ENCODE peak calls at places on chromosomes 12 and 14, in four cellular contexts. One of them, this sample, is unnamed.

GRCh38 chr12:2341871-2342270 is 289.1 kb downstream of the CACNA1C start:
- DNase-seq in NCI-H1694 treated with DMSO at 0.1 percent for 48 hours: no peak
- DNase-seq in neural progenitor cell: no peak
- DNase-seq in colonic mucosa: no peak
- DNase-seq in this sample: no peak

GRCh38 chr14:86838363-86838762 is 1154.6 kb downstream of the GALC start:
- DNase-seq in colonic mucosa: no peak
- DNase-seq in NCI-H1694 treated with DMSO at 0.1 percent for 48 hours: no peak
- DNase-seq in neural progenitor cell: no peak
- DNase-seq in this sample: no peak

GRCh38 chr12:94171595-94171930 is 23.2 kb downstream of the PLXNC1 start:
- DNase-seq in colonic mucosa: no peak
- DNase-seq in neural progenitor cell: no peak
- DNase-seq in NCI-H1694 treated with DMSO at 0.1 percent for 48 hours: no peak
- DNase-seq in this sample: no peak

GRCh38 chr14:75875958-75876357 is 105.8 kb downstream of the TGFB3 start:
- DNase-seq in neural progenitor cell: no peak
- DNase-seq in NCI-H1694 treated with DMSO at 0.1 percent for 48 hours: no peak
- DNase-seq in colonic mucosa: no peak
- DNase-seq in this sample: no peak

GRCh38 chr12:98578821-98579220 is 14.7 kb upstream of the SLC25A3 start:
- DNase-seq in neural progenitor cell: no peak
- DNase-seq in colonic mucosa: peak
- DNase-seq in NCI-H1694 treated with DMSO at 0.1 percent for 48 hours: no peak
- DNase-seq in this sample: peak

GRCh38 chr14:61841145-61841544 is 78.9 kb downstream of the SNAPC1 start:
- DNase-seq in NCI-H1694 treated with DMSO at 0.1 percent for 48 hours: peak
- DNase-seq in neural progenitor cell: no peak
- DNase-seq in colonic mucosa: no peak
- DNase-seq in this sample: peak

GRCh38 chr12:69243099-69244084 is 4.0 kb downstream of the CPSF6 start:
- DNase-seq in neural progenitor cell: no peak
- DNase-seq in colonic mucosa: no peak
- DNase-seq in NCI-H1694 treated with DMSO at 0.1 percent for 48 hours: no peak
- DNase-seq in this sample: no peak

GRCh38 chr14:59090572-59090971 is 97.9 kb upstream of the DAAM1 start:
- DNase-seq in NCI-H1694 treated with DMSO at 0.1 percent for 48 hours: no peak
- DNase-seq in colonic mucosa: no peak
- DNase-seq in neural progenitor cell: no peak
- DNase-seq in this sample: no peak

GRCh38 chr14:100529561-100530031 is 57.6 kb downstream of the BEGAIN start:
- DNase-seq in colonic mucosa: peak
- DNase-seq in NCI-H1694 treated with DMSO at 0.1 percent for 48 hours: no peak
- DNase-seq in neural progenitor cell: no peak
- DNase-seq in this sample: peak

GRCh38 chr12:29157486-29157946 is 8.4 kb downstream of the FAR2 start:
- DNase-seq in colonic mucosa: no peak
- DNase-seq in NCI-H1694 treated with DMSO at 0.1 percent for 48 hours: no peak
- DNase-seq in neural progenitor cell: no peak
- DNase-seq in this sample: no peak

GRCh38 chr12:5783274-5783920 is 161.7 kb downstream of the ANO2 start:
- DNase-seq in NCI-H1694 treated with DMSO at 0.1 percent for 48 hours: no peak
- DNase-seq in colonic mucosa: no peak
- DNase-seq in neural progenitor cell: no peak
- DNase-seq in this sample: peak

GRCh38 chr12:21655594-21655993 is 2.0 kb downstream of the LDHB start:
- DNase-seq in colonic mucosa: no peak
- DNase-seq in neural progenitor cell: no peak
- DNase-seq in NCI-H1694 treated with DMSO at 0.1 percent for 48 hours: no peak
- DNase-seq in this sample: no peak

GRCh38 chr12:63948211-63948610 is 103.7 kb downstream of the SRGAP1 start:
- DNase-seq in NCI-H1694 treated with DMSO at 0.1 percent for 48 hours: no peak
- DNase-seq in neural progenitor cell: no peak
- DNase-seq in colonic mucosa: no peak
- DNase-seq in this sample: no peak

GRCh38 chr12:9760699-9761406 is at the start of gene CD69:
- DNase-seq in NCI-H1694 treated with DMSO at 0.1 percent for 48 hours: no peak
- DNase-seq in colonic mucosa: peak
- DNase-seq in neural progenitor cell: peak
- DNase-seq in this sample: no peak

GRCh38 chr12:64051057-64051456 is 171.0 kb downstream of the KICS2 start:
- DNase-seq in neural progenitor cell: no peak
- DNase-seq in NCI-H1694 treated with DMSO at 0.1 percent for 48 hours: no peak
- DNase-seq in colonic mucosa: no peak
- DNase-seq in this sample: no peak

GRCh38 chr12:99985129-99985570 is 414 bp upstream of the ANKS1B start:
- DNase-seq in NCI-H1694 treated with DMSO at 0.1 percent for 48 hours: no peak
- DNase-seq in neural progenitor cell: no peak
- DNase-seq in colonic mucosa: no peak
- DNase-seq in this sample: no peak

GRCh38 chr12:10226740-10227139 is 14.1 kb downstream of the GABARAPL1 start:
- DNase-seq in neural progenitor cell: no peak
- DNase-seq in NCI-H1694 treated with DMSO at 0.1 percent for 48 hours: no peak
- DNase-seq in colonic mucosa: no peak
- DNase-seq in this sample: no peak

GRCh38 chr14:90423166-90423565 is 26.3 kb downstream of the CALM1 start:
- DNase-seq in neural progenitor cell: no peak
- DNase-seq in NCI-H1694 treated with DMSO at 0.1 percent for 48 hours: no peak
- DNase-seq in colonic mucosa: no peak
- DNase-seq in this sample: no peak

This sample was measured in hepatocyte.